ENCODE peak calls at places on chromosomes 6 and 20, in nine cellular contexts. One of them, this sample, is unnamed. For H3K4me1, the result is how much of the 10 kb centered on the place peaks cover.

GRCh38 chr6:119322715-119323350 is 26.7 kb downstream of the MAN1A1 start:
- DNase-seq in upper lobe of right lung: no peak
- DNase-seq in adrenal gland: no peak
- DNase-seq in neuronal stem cell: no peak
- DNase-seq in lower lobe of right lung: no peak
- DNase-seq in stomach: no peak
- DNase-seq in A549: no peak
- DNase-seq in fibroblast of lung: no peak
- DNase-seq in effector memory CD4-positive, alpha-beta T cell: peak
- DNase-seq in this sample: peak

GRCh38 chr6:72825265-72825918 is 203.5 kb downstream of the KCNQ5 start:
- DNase-seq in neuronal stem cell: no peak
- DNase-seq in lower lobe of right lung: no peak
- DNase-seq in A549: no peak
- DNase-seq in effector memory CD4-positive, alpha-beta T cell: no peak
- DNase-seq in stomach: no peak
- DNase-seq in upper lobe of right lung: no peak
- DNase-seq in fibroblast of lung: peak
- DNase-seq in adrenal gland: no peak
- DNase-seq in this sample: no peak

GRCh38 chr6:79436232-79436631 is 101.0 kb downstream of the LCA5 start:
- DNase-seq in neuronal stem cell: no peak
- DNase-seq in adrenal gland: no peak
- DNase-seq in fibroblast of lung: no peak
- DNase-seq in upper lobe of right lung: no peak
- DNase-seq in A549: peak
- DNase-seq in stomach: no peak
- DNase-seq in effector memory CD4-positive, alpha-beta T cell: no peak
- DNase-seq in lower lobe of right lung: no peak
- DNase-seq in this sample: no peak

GRCh38 chr6:70108230-70108629 is 194.7 kb downstream of the COL9A1 start:
- DNase-seq in effector memory CD4-positive, alpha-beta T cell: no peak
- DNase-seq in lower lobe of right lung: no peak
- DNase-seq in fibroblast of lung: peak
- DNase-seq in A549: peak
- DNase-seq in adrenal gland: no peak
- DNase-seq in stomach: no peak
- DNase-seq in neuronal stem cell: peak
- DNase-seq in upper lobe of right lung: no peak
- DNase-seq in this sample: no peak

GRCh38 chr6:56689114-56689513 is 46.4 kb upstream of the DST start:
- DNase-seq in stomach: no peak
- DNase-seq in A549: no peak
- DNase-seq in adrenal gland: no peak
- DNase-seq in neuronal stem cell: no peak
- DNase-seq in upper lobe of right lung: no peak
- DNase-seq in lower lobe of right lung: no peak
- DNase-seq in effector memory CD4-positive, alpha-beta T cell: no peak
- DNase-seq in fibroblast of lung: no peak
- DNase-seq in this sample: no peak

GRCh38 chr20:63500151-63500901 is 1.4 kb upstream of the EEF1A2 start:
- DNase-seq in neuronal stem cell: no peak
- DNase-seq in adrenal gland: no peak
- DNase-seq in fibroblast of lung: no peak
- DNase-seq in effector memory CD4-positive, alpha-beta T cell: no peak
- DNase-seq in stomach: no peak
- DNase-seq in upper lobe of right lung: peak
- DNase-seq in A549: no peak
- DNase-seq in lower lobe of right lung: no peak
- DNase-seq in this sample: no peak

GRCh38 chr20:59385461-59385860 is 85.0 kb downstream of the EDN3 start:
- DNase-seq in upper lobe of right lung: no peak
- DNase-seq in fibroblast of lung: no peak
- DNase-seq in A549: no peak
- DNase-seq in effector memory CD4-positive, alpha-beta T cell: no peak
- DNase-seq in adrenal gland: no peak
- DNase-seq in lower lobe of right lung: no peak
- DNase-seq in stomach: no peak
- DNase-seq in neuronal stem cell: no peak
- DNase-seq in this sample: peak

GRCh38 chr20:17898548-17898994 is 70.0 kb downstream of the SNX5 start:
- DNase-seq in adrenal gland: peak
- DNase-seq in stomach: peak
- DNase-seq in upper lobe of right lung: peak
- DNase-seq in fibroblast of lung: peak
- DNase-seq in A549: peak
- DNase-seq in effector memory CD4-positive, alpha-beta T cell: peak
- DNase-seq in neuronal stem cell: peak
- DNase-seq in lower lobe of right lung: peak
- DNase-seq in this sample: peak

GRCh38 chr20:33211817-33212424 is 5.2 kb upstream of the BPIFA3 start:
- DNase-seq in fibroblast of lung: peak
- DNase-seq in effector memory CD4-positive, alpha-beta T cell: no peak
- DNase-seq in upper lobe of right lung: no peak
- DNase-seq in adrenal gland: peak
- DNase-seq in neuronal stem cell: peak
- DNase-seq in stomach: peak
- DNase-seq in lower lobe of right lung: peak
- DNase-seq in A549: peak
- DNase-seq in this sample: peak

GRCh38 chr6:137977814-137978213 is 110.8 kb downstream of the TNFAIP3 start:
- DNase-seq in fibroblast of lung: no peak
- DNase-seq in A549: no peak
- DNase-seq in effector memory CD4-positive, alpha-beta T cell: no peak
- DNase-seq in adrenal gland: no peak
- DNase-seq in stomach: no peak
- DNase-seq in neuronal stem cell: no peak
- DNase-seq in upper lobe of right lung: no peak
- DNase-seq in lower lobe of right lung: no peak
- DNase-seq in this sample: no peak

GRCh38 chr6:38404900-38405556 is 234.7 kb downstream of the BTBD9 start:
- DNase-seq in stomach: no peak
- DNase-seq in effector memory CD4-positive, alpha-beta T cell: no peak
- DNase-seq in upper lobe of right lung: no peak
- DNase-seq in lower lobe of right lung: no peak
- DNase-seq in neuronal stem cell: no peak
- DNase-seq in A549: no peak
- DNase-seq in adrenal gland: no peak
- DNase-seq in fibroblast of lung: peak
- DNase-seq in this sample: no peak

GRCh38 chr6:99013661-99014458 is 66.1 kb upstream of the FBXL4 start:
- DNase-seq in stomach: no peak
- DNase-seq in adrenal gland: no peak
- DNase-seq in effector memory CD4-positive, alpha-beta T cell: no peak
- DNase-seq in lower lobe of right lung: no peak
- DNase-seq in upper lobe of right lung: no peak
- DNase-seq in A549: no peak
- DNase-seq in neuronal stem cell: no peak
- DNase-seq in fibroblast of lung: peak
- DNase-seq in this sample: no peak

GRCh38 chr6:27847706-27848105 is 64.5 kb downstream of the OR2B2 start:
- DNase-seq in lower lobe of right lung: no peak
- DNase-seq in effector memory CD4-positive, alpha-beta T cell: no peak
- DNase-seq in neuronal stem cell: no peak
- DNase-seq in adrenal gland: no peak
- DNase-seq in fibroblast of lung: peak
- DNase-seq in A549: no peak
- DNase-seq in stomach: no peak
- DNase-seq in upper lobe of right lung: no peak
- DNase-seq in this sample: no peak

GRCh38 chr6:135909737-135910387 is 58.4 kb downstream of the PDE7B start:
- DNase-seq in neuronal stem cell: peak
- DNase-seq in upper lobe of right lung: no peak
- DNase-seq in effector memory CD4-positive, alpha-beta T cell: peak
- DNase-seq in fibroblast of lung: peak
- DNase-seq in adrenal gland: peak
- DNase-seq in stomach: peak
- DNase-seq in lower lobe of right lung: no peak
- DNase-seq in A549: peak
- DNase-seq in this sample: peak

GRCh38 chr6:25777031-25777430 is 22.5 kb downstream of the SLC17A4 start:
- DNase-seq in lower lobe of right lung: no peak
- DNase-seq in A549: no peak
- DNase-seq in effector memory CD4-positive, alpha-beta T cell: no peak
- DNase-seq in upper lobe of right lung: no peak
- DNase-seq in adrenal gland: no peak
- DNase-seq in neuronal stem cell: no peak
- DNase-seq in stomach: no peak
- DNase-seq in fibroblast of lung: no peak
- DNase-seq in this sample: no peak
- H3K4me1 ChIP-seq in lower lobe of right lung: under half
- H3K4me1 ChIP-seq in A549: under half
- H3K4me1 ChIP-seq in effector memory CD4-positive, alpha-beta T cell: under half
- H3K4me1 ChIP-seq in upper lobe of right lung: under half
- H3K4me1 ChIP-seq in adrenal gland: under half
- H3K4me1 ChIP-seq in neuronal stem cell: under half
- H3K4me1 ChIP-seq in stomach: under half
- H3K4me1 ChIP-seq in fibroblast of lung: under half
- H3K4me1 ChIP-seq in this sample: under half

GRCh38 chr6:47008397-47008763 is 33.8 kb downstream of the ADGRF1 start:
- DNase-seq in lower lobe of right lung: no peak
- DNase-seq in A549: no peak
- DNase-seq in adrenal gland: no peak
- DNase-seq in effector memory CD4-positive, alpha-beta T cell: no peak
- DNase-seq in neuronal stem cell: no peak
- DNase-seq in stomach: no peak
- DNase-seq in upper lobe of right lung: no peak
- DNase-seq in fibroblast of lung: peak
- DNase-seq in this sample: no peak

GRCh38 chr6:47014401-47014800 is 27.7 kb downstream of the ADGRF1 start:
- DNase-seq in stomach: no peak
- DNase-seq in lower lobe of right lung: no peak
- DNase-seq in fibroblast of lung: no peak
- DNase-seq in upper lobe of right lung: no peak
- DNase-seq in neuronal stem cell: no peak
- DNase-seq in effector memory CD4-positive, alpha-beta T cell: no peak
- DNase-seq in adrenal gland: no peak
- DNase-seq in A549: no peak
- DNase-seq in this sample: no peak

GRCh38 chr6:47007657-47008396 is 34.3 kb downstream of the ADGRF1 start:
- DNase-seq in adrenal gland: no peak
- DNase-seq in upper lobe of right lung: no peak
- DNase-seq in fibroblast of lung: peak
- DNase-seq in A549: no peak
- DNase-seq in neuronal stem cell: no peak
- DNase-seq in effector memory CD4-positive, alpha-beta T cell: no peak
- DNase-seq in lower lobe of right lung: no peak
- DNase-seq in stomach: no peak
- DNase-seq in this sample: no peak

GRCh38 chr6:47005486-47005885 is 36.6 kb downstream of the ADGRF1 start:
- DNase-seq in upper lobe of right lung: no peak
- DNase-seq in A549: no peak
- DNase-seq in adrenal gland: no peak
- DNase-seq in neuronal stem cell: no peak
- DNase-seq in fibroblast of lung: no peak
- DNase-seq in stomach: no peak
- DNase-seq in lower lobe of right lung: no peak
- DNase-seq in effector memory CD4-positive, alpha-beta T cell: no peak
- DNase-seq in this sample: no peak

GRCh38 chr6:47009583-47009982 is 32.5 kb downstream of the ADGRF1 start:
- DNase-seq in stomach: no peak
- DNase-seq in adrenal gland: no peak
- DNase-seq in lower lobe of right lung: no peak
- DNase-seq in fibroblast of lung: no peak
- DNase-seq in A549: no peak
- DNase-seq in effector memory CD4-positive, alpha-beta T cell: no peak
- DNase-seq in upper lobe of right lung: no peak
- DNase-seq in neuronal stem cell: no peak
- DNase-seq in this sample: no peak
- H3K4me1 ChIP-seq in stomach: under half
- H3K4me1 ChIP-seq in adrenal gland: under half
- H3K4me1 ChIP-seq in lower lobe of right lung: under half
- H3K4me1 ChIP-seq in fibroblast of lung: under half
- H3K4me1 ChIP-seq in A549: under half
- H3K4me1 ChIP-seq in effector memory CD4-positive, alpha-beta T cell: under half
- H3K4me1 ChIP-seq in upper lobe of right lung: under half
- H3K4me1 ChIP-seq in neuronal stem cell: under half
- H3K4me1 ChIP-seq in this sample: under half

DNA sequence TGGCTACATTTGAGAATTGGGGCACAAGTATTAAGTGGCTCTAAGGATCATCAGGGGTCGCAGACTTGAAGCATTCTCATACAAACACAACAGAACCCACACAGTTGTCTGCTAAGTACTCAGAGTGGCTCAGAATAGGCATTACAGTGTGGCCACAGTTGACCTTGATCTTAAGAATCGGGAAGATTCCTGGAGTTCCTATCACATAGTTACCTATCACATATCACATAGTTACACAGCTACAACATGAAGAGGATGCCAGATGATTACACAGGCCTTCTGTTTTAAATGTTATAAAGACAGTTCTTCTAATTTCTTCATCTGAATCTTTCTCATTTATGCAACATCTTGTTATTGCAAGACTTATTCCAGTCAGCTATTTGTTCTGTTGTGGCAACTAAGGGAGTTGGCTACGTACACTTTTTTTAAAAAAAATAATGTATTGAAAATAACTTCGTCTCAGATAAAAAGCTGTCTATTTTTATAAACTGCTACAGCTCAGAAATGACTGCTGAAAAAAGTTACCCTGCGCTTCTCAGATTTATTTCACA is 129.0 kb downstream of the REV3L start:
- DNase-seq in lower lobe of right lung: no peak
- DNase-seq in neuronal stem cell: no peak
- DNase-seq in adrenal gland: no peak
- DNase-seq in A549: no peak
- DNase-seq in stomach: no peak
- DNase-seq in effector memory CD4-positive, alpha-beta T cell: no peak
- DNase-seq in fibroblast of lung: peak
- DNase-seq in upper lobe of right lung: no peak
- DNase-seq in this sample: no peak
- H3K4me1 ChIP-seq in lower lobe of right lung: under half
- H3K4me1 ChIP-seq in neuronal stem cell: under half
- H3K4me1 ChIP-seq in adrenal gland: under half
- H3K4me1 ChIP-seq in A549: under half
- H3K4me1 ChIP-seq in stomach: under half
- H3K4me1 ChIP-seq in effector memory CD4-positive, alpha-beta T cell: under half
- H3K4me1 ChIP-seq in fibroblast of lung: under half
- H3K4me1 ChIP-seq in upper lobe of right lung: under half
- H3K4me1 ChIP-seq in this sample: under half

DNA sequence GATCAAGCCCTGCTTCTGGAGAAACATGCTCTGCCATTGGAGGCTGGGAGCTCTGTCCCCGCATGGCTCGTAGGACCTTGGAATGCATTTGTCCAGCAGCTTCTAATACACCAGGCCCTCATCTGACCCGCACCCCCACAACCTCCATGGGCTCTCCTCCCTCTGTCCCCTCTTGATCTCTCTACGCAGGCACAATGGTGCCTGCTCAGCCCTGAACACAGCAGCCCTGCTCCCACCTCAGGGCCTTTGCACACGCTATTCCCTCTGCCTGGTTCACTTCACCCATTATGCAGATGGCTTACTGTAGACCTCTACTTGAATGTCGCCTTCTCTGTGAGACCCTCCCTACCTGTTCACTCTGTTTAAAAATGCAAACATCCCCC is 27.0 kb upstream of the PTGIS start:
- DNase-seq in lower lobe of right lung: no peak
- DNase-seq in effector memory CD4-positive, alpha-beta T cell: no peak
- DNase-seq in adrenal gland: no peak
- DNase-seq in stomach: no peak
- DNase-seq in A549: no peak
- DNase-seq in neuronal stem cell: no peak
- DNase-seq in fibroblast of lung: no peak
- DNase-seq in upper lobe of right lung: no peak
- DNase-seq in this sample: peak
- H3K4me1 ChIP-seq in lower lobe of right lung: under half
- H3K4me1 ChIP-seq in effector memory CD4-positive, alpha-beta T cell: under half
- H3K4me1 ChIP-seq in adrenal gland: under half
- H3K4me1 ChIP-seq in stomach: under half
- H3K4me1 ChIP-seq in A549: under half
- H3K4me1 ChIP-seq in neuronal stem cell: under half
- H3K4me1 ChIP-seq in fibroblast of lung: under half
- H3K4me1 ChIP-seq in upper lobe of right lung: half or more
- H3K4me1 ChIP-seq in this sample: under half

This sample was measured in DND-41.